ENCODE peak calls at places on chromosomes 2 and 18, in nine cellular contexts. J, V, Y, L, O, B, W, Z and M are unnamed samples.

GRCh38 chr2:37321029-37321682 is 3.5 kb downstream of the PRKD3 start:
- DNase-seq in V (no peak), Z (no peak), L (no peak), W (no peak), B (no peak), O (no peak), Y (no peak), J (no peak), M (no peak)

GRCh38 chr2:58516695-58517094 is 275.6 kb upstream of the FANCL start:
- DNase-seq in O (no peak), L (no peak), Z (no peak), W (no peak), J (no peak), B (no peak), V (no peak), Y (no peak), M (no peak)

GRCh38 chr18:9325716-9326115 is 8.9 kb upstream of the TWSG1 start:
- DNase-seq in Z (no peak), O (no peak), B (no peak), V (no peak), Y (no peak), J (no peak), W (no peak), L (no peak), M (no peak)

GRCh38 chr2:107775171-107775570 is 51.5 kb upstream of the RGPD4 start:
- DNase-seq in W (no peak), J (no peak), B (no peak), Z (no peak), L (no peak), O (no peak), Y (no peak), V (no peak), M (no peak)

GRCh38 chr18:35041752-35042379 is 653 bp downstream of the MAPRE2 start:
- DNase-seq in V (no peak), O (no peak), W (peak), J (no peak), Y (peak), B (no peak), Z (peak), L (no peak), M (no peak)

GRCh38 chr2:189045836-189046235 is 71.7 kb downstream of the COL3A1 start:
- DNase-seq in J (no peak), B (no peak), Y (no peak), Z (no peak), O (no peak), V (no peak), L (no peak), W (no peak), M (no peak)

GRCh38 chr2:58939388-58939787 is 698.3 kb upstream of the FANCL start:
- DNase-seq in W (no peak), L (no peak), J (peak), O (no peak), Y (no peak), V (no peak), Z (no peak), B (no peak), M (no peak)

GRCh38 chr2:49288902-49289680 is 134.8 kb upstream of the FSHR start:
- DNase-seq in L (no peak), B (no peak), W (no peak), J (no peak), Z (peak), V (no peak), O (no peak), Y (no peak), M (no peak)

GRCh38 chr18:9101730-9102390 is 639 bp upstream of the NDUFV2 start:
- DNase-seq in Z (peak), L (no peak), J (peak), V (no peak), W (no peak), B (no peak), O (no peak), Y (no peak), M (no peak)

GRCh38 chr2:68784191-68784590 is 49.6 kb downstream of the ARHGAP25 start:
- DNase-seq in W (no peak), J (no peak), V (no peak), B (no peak), O (no peak), L (no peak), Z (no peak), Y (no peak), M (no peak)

GRCh38 chr2:104945866-104946265 is 92.0 kb downstream of the POU3F3 start:
- DNase-seq in J (no peak), B (no peak), L (no peak), V (no peak), O (no peak), Z (no peak), W (no peak), Y (no peak), M (no peak)

GRCh38 chr2:13996527-13996926 is 636.0 kb upstream of the LRATD1 start:
- DNase-seq in W (no peak), Z (no peak), B (no peak), V (no peak), Y (no peak), L (no peak), J (no peak), O (no peak), M (no peak)

GRCh38 chr2:105644174-105644980 is 100.3 kb upstream of the NCK2 start:
- DNase-seq in L (no peak), B (no peak), O (no peak), W (no peak), J (no peak), Y (no peak), Z (no peak), V (no peak), M (no peak)

GRCh38 chr2:11657646-11658045 is 12.3 kb downstream of the NTSR2 start:
- DNase-seq in J (no peak), Z (no peak), V (no peak), B (no peak), L (no peak), W (no peak), Y (no peak), O (no peak), M (no peak)

GRCh38 chr2:142112648-142113278 is 18.1 kb downstream of the LRP1B start:
- DNase-seq in W (no peak), Z (no peak), B (no peak), V (no peak), Y (no peak), O (no peak), J (peak), L (no peak), M (no peak)

GRCh38 chr18:5543036-5543671 is 643 bp downstream of the EPB41L3 start:
- DNase-seq in L (no peak), V (no peak), Z (no peak), W (peak), O (no peak), J (no peak), B (no peak), Y (peak), M (no peak)

GRCh38 chr2:55003706-55004639 is 46.3 kb downstream of the RTN4 start:
- DNase-seq in Z (no peak), Y (no peak), B (no peak), L (no peak), O (no peak), J (no peak), V (no peak), W (no peak), M (no peak)

GRCh38 chr2:237598468-237599208 is 8.1 kb upstream of the RAB17 start:
- DNase-seq in Y (no peak), B (no peak), O (no peak), W (no peak), Z (no peak), L (no peak), V (no peak), J (no peak), M (no peak)

GRCh38 chr2:158127380-158127804 is 25.7 kb downstream of the UPP2 start:
- DNase-seq in Z (no peak), J (no peak), W (no peak), V (no peak), L (no peak), B (no peak), O (no peak), Y (no peak), M (no peak)